ENCODE peak calls at places on chromosomes 6 and 20, in nine cellular contexts. S is fibroblast of pulmonary artery, H is epithelial cell of proximal tubule, E is adrenal gland, M is mucosa of descending colon, A is AG04450, U is WTC11, W is heart right ventricle, I is natural killer cell. Z is an unnamed sample.

GRCh38 chr20:37885593-37886507 is 17.1 kb upstream of the VSTM2L start:
- DNase-seq in S (no peak), H (no peak), E (no peak), M (no peak), A (no peak), U (no peak), W (no peak), I (no peak), Z (no peak)

GRCh38 chr20:50540620-50541605 is 30.7 kb downstream of the PTPN1 start:
- DNase-seq in S (peak; percentile 97), H (peak; percentile 98), E (peak; percentile 56), M (no peak), A (peak; percentile 79), U (no peak), W (no peak), I (no peak), Z (no peak)

GRCh38 chr6:92700411-92700810 is 718.9 kb downstream of the EPHA7 start:
- DNase-seq in S (no peak), H (no peak), E (no peak), M (no peak), A (no peak), U (no peak), W (no peak), I (no peak), Z (no peak)

GRCh38 chr6:90941885-90942284 is 355.0 kb upstream of the MAP3K7 start:
- DNase-seq in S (no peak), H (no peak), E (no peak), M (no peak), A (no peak), U (no peak), W (no peak), I (no peak), Z (no peak)

GRCh38 chr6:804771-805170 is 111.8 kb upstream of the EXOC2 start:
- DNase-seq in S (no peak), H (no peak), E (no peak), M (no peak), A (no peak), U (no peak), W (no peak), I (no peak), Z (no peak)

GRCh38 chr6:167142433-167142761 is 15.4 kb downstream of the GPR31 start:
- DNase-seq in S (no peak), H (no peak), E (no peak), M (no peak), A (no peak), U (no peak), W (no peak), I (no peak), Z (no peak)

GRCh38 chr20:20454850-20455627 is 87.1 kb downstream of the INSM1 start:
- DNase-seq in S (no peak), H (no peak), E (no peak), M (no peak), A (no peak), U (no peak), W (no peak), I (no peak), Z (peak; percentile 55)

GRCh38 chr6:108165714-108166663 is at the start of gene NR2E1:
- DNase-seq in S (no peak), H (no peak), E (no peak), M (no peak), A (no peak), U (peak; percentile 71), W (no peak), I (no peak), Z (no peak)

GRCh38 chr6:158567152-158567551 is 7.3 kb downstream of the TMEM181 start:
- DNase-seq in S (no peak), H (no peak), E (no peak), M (no peak), A (no peak), U (no peak), W (no peak), I (no peak), Z (no peak)

GRCh38 chr6:44867561-44868334 is 460.4 kb upstream of the RUNX2 start:
- DNase-seq in S (no peak), H (no peak), E (no peak), M (peak; percentile 4), A (no peak), U (no peak), W (no peak), I (no peak), Z (no peak)

GRCh38 chr6:58198301-58198700 is 880.9 kb downstream of the PRIM2 start:
- DNase-seq in S (no peak), H (no peak), E (no peak), M (no peak), A (no peak), U (no peak), W (no peak), I (no peak), Z (no peak)

GRCh38 chr6:10528170-10528981 is 7.2 kb downstream of the GCNT2 start:
- DNase-seq in S (no peak), H (no peak), E (no peak), M (peak; percentile 66), A (no peak), U (no peak), W (no peak), I (no peak), Z (no peak)

GRCh38 chr20:21507275-21508229 is 6.3 kb downstream of the NKX2-2 start:
- DNase-seq in S (no peak), H (no peak), E (no peak), M (no peak), A (no peak), U (no peak), W (no peak), I (no peak), Z (no peak)

GRCh38 chr6:89139509-89140346 is 6.1 kb upstream of the PM20D2 start:
- DNase-seq in S (no peak), H (no peak), E (no peak), M (no peak), A (no peak), U (no peak), W (no peak), I (no peak), Z (no peak)

GRCh38 chr6:124772733-124773319 is 189.4 kb upstream of the RNF217 start:
- DNase-seq in S (no peak), H (no peak), E (no peak), M (no peak), A (no peak), U (no peak), W (no peak), I (no peak), Z (no peak)

GRCh38 chr20:33576432-33576883 is 85.7 kb upstream of the C20orf144 start:
- DNase-seq in S (no peak), H (no peak), E (no peak), M (no peak), A (no peak), U (peak; percentile 24), W (no peak), I (no peak), Z (peak; percentile 40)
- TF ChIP-seq CTCF in S (no peak), H (no peak), E (no peak), M (no peak), A (peak; percentile 6), U (no peak), W (no peak), I (no peak), Z (no peak)

GRCh38 chr20:43507150-43508080 is at the start of gene L3MBTL1:
- DNase-seq in S (peak; percentile 43), H (no peak), E (peak; percentile 36), M (peak; percentile 61), A (no peak), U (peak; percentile 72), W (no peak), I (peak; percentile 17), Z (peak; percentile 73)
- TF ChIP-seq CTCF in S (no peak), H (no peak), E (no peak), M (no peak), A (peak; percentile 3), U (no peak), W (no peak), I (no peak), Z (no peak)

GRCh38 chr6:5422321-5422915 is 161.1 kb downstream of the FARS2 start:
- DNase-seq in S (peak; percentile 63), H (no peak), E (peak; percentile 18), M (peak; percentile 24), A (peak; percentile 21), U (peak; percentile 56), W (no peak), I (no peak), Z (peak; percentile 34)
- TF ChIP-seq CTCF in S (peak; percentile 82), H (peak; percentile 86), E (peak; percentile 49), M (no peak), A (peak; percentile 78), U (no peak), W (peak; percentile 36), I (peak; percentile 31), Z (peak; percentile 13)

GRCh38 chr20:5189917-5190316 is 63.1 kb downstream of the CDS2 start:
- DNase-seq in S (no peak), H (peak; percentile 20), E (no peak), M (no peak), A (no peak), U (no peak), W (no peak), I (no peak), Z (no peak)

GRCh38 chr20:5195655-5196054 is 68.8 kb downstream of the CDS2 start:
- DNase-seq in S (no peak), H (peak; percentile 38), E (no peak), M (no peak), A (no peak), U (no peak), W (no peak), I (no peak), Z (no peak)

GRCh38 chr20:5190444-5190843 is 63.6 kb downstream of the CDS2 start:
- DNase-seq in S (no peak), H (no peak), E (no peak), M (no peak), A (no peak), U (no peak), W (no peak), I (no peak), Z (no peak)

GRCh38 chr20:5191829-5192569 is 65.2 kb downstream of the CDS2 start:
- DNase-seq in S (peak; percentile 88), H (peak; percentile 32), E (peak; percentile 56), M (peak; percentile 67), A (peak; percentile 57), U (peak; percentile 16), W (peak; percentile 56), I (no peak), Z (peak; percentile 28)

GRCh38 chr20:5192570-5193431 is 66.0 kb downstream of the CDS2 start:
- DNase-seq in S (no peak), H (no peak), E (no peak), M (no peak), A (no peak), U (no peak), W (no peak), I (no peak), Z (no peak)
- TF ChIP-seq CTCF in S (no peak), H (no peak), E (no peak), M (no peak), A (no peak), U (no peak), W (no peak), I (no peak), Z (peak; percentile 37)

Z was measured in glutamatergic neuron.